ENCODE peak calls at places on chromosome 15, in nine cellular contexts. One of them, this sample, is unnamed.

GRCh38 chr15:70078578-70079417 is 18.9 kb downstream of the TLE3 start:
- DNase-seq in transverse colon: no peak
- DNase-seq in prostate gland: no peak
- DNase-seq in stomach: peak
- DNase-seq in sigmoid colon: no peak
- DNase-seq in breast epithelium: no peak
- DNase-seq in HCT116: no peak
- DNase-seq in GM12892: no peak
- DNase-seq in HepG2: peak
- DNase-seq in this sample: no peak

GRCh38 chr15:69044899-69045298 is 30.4 kb downstream of the NOX5 start:
- DNase-seq in stomach: no peak
- DNase-seq in HepG2: no peak
- DNase-seq in breast epithelium: no peak
- DNase-seq in prostate gland: no peak
- DNase-seq in sigmoid colon: no peak
- DNase-seq in HCT116: no peak
- DNase-seq in GM12892: no peak
- DNase-seq in transverse colon: no peak
- DNase-seq in this sample: no peak

GRCh38 chr15:84822774-84823579 is 5.8 kb downstream of the ALPK3 start:
- DNase-seq in HCT116: no peak
- DNase-seq in stomach: no peak
- DNase-seq in breast epithelium: no peak
- DNase-seq in GM12892: no peak
- DNase-seq in sigmoid colon: peak
- DNase-seq in prostate gland: no peak
- DNase-seq in transverse colon: no peak
- DNase-seq in HepG2: no peak
- DNase-seq in this sample: no peak

GRCh38 chr15:42289166-42289565 is 15.9 kb upstream of the TMEM87A start:
- DNase-seq in sigmoid colon: no peak
- DNase-seq in breast epithelium: no peak
- DNase-seq in stomach: no peak
- DNase-seq in prostate gland: no peak
- DNase-seq in GM12892: no peak
- DNase-seq in transverse colon: no peak
- DNase-seq in HCT116: no peak
- DNase-seq in HepG2: no peak
- DNase-seq in this sample: no peak

GRCh38 chr15:62486041-62486440 is 321.0 kb upstream of the C2CD4B start:
- DNase-seq in GM12892: no peak
- DNase-seq in transverse colon: no peak
- DNase-seq in HCT116: no peak
- DNase-seq in sigmoid colon: no peak
- DNase-seq in prostate gland: no peak
- DNase-seq in HepG2: no peak
- DNase-seq in breast epithelium: no peak
- DNase-seq in stomach: no peak
- DNase-seq in this sample: no peak

GRCh38 chr15:38299216-38299615 is 46.6 kb downstream of the SPRED1 start:
- DNase-seq in HCT116: no peak
- DNase-seq in GM12892: no peak
- DNase-seq in transverse colon: no peak
- DNase-seq in HepG2: no peak
- DNase-seq in breast epithelium: no peak
- DNase-seq in prostate gland: no peak
- DNase-seq in stomach: no peak
- DNase-seq in sigmoid colon: no peak
- DNase-seq in this sample: no peak

GRCh38 chr15:92306662-92307061 is 87.0 kb upstream of the ST8SIA2 start:
- DNase-seq in sigmoid colon: no peak
- DNase-seq in HepG2: peak
- DNase-seq in transverse colon: no peak
- DNase-seq in stomach: no peak
- DNase-seq in HCT116: peak
- DNase-seq in prostate gland: no peak
- DNase-seq in GM12892: no peak
- DNase-seq in breast epithelium: no peak
- DNase-seq in this sample: no peak

GRCh38 chr15:48547305-48547704 is 98.2 kb downstream of the FBN1 start:
- DNase-seq in HCT116: no peak
- DNase-seq in HepG2: no peak
- DNase-seq in sigmoid colon: no peak
- DNase-seq in prostate gland: no peak
- DNase-seq in breast epithelium: no peak
- DNase-seq in GM12892: no peak
- DNase-seq in transverse colon: no peak
- DNase-seq in stomach: no peak
- DNase-seq in this sample: no peak

GRCh38 chr15:63626955-63627354 is 29.8 kb downstream of the FBXL22 start:
- DNase-seq in sigmoid colon: no peak
- DNase-seq in stomach: no peak
- DNase-seq in prostate gland: no peak
- DNase-seq in transverse colon: no peak
- DNase-seq in HCT116: no peak
- DNase-seq in HepG2: no peak
- DNase-seq in GM12892: no peak
- DNase-seq in breast epithelium: no peak
- DNase-seq in this sample: peak

GRCh38 chr15:57732526-57733331 is 26.2 kb downstream of the POLR2M start:
- DNase-seq in GM12892: no peak
- DNase-seq in transverse colon: peak
- DNase-seq in stomach: peak
- DNase-seq in breast epithelium: no peak
- DNase-seq in HepG2: peak
- DNase-seq in sigmoid colon: no peak
- DNase-seq in prostate gland: peak
- DNase-seq in HCT116: peak
- DNase-seq in this sample: peak

DNA sequence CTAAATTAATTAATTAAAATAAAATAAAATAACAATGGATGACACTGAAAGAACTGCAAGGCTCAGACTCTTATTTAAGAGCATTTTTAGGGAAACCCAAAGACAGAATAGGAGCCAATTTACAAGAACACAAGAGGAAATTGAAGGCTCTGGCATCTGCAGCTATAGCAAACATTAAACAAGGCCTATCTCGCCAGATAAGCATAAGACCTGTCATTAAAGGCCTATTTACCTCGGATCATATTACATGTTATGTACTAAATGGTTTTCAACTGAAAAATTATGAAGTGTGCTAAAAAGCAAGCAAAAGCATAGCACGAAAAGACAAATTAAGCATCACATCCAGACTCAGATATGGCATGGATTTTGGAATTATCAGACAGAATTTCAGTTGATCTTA is 617.0 kb downstream of the SQOR start:
- DNase-seq in stomach: no peak
- DNase-seq in prostate gland: no peak
- DNase-seq in transverse colon: no peak
- DNase-seq in GM12892: no peak
- DNase-seq in HepG2: no peak
- DNase-seq in sigmoid colon: no peak
- DNase-seq in breast epithelium: no peak
- DNase-seq in HCT116: no peak
- DNase-seq in this sample: no peak
- TF ChIP-seq POLR2AphosphoS5 in stomach: no peak
- TF ChIP-seq POLR2AphosphoS5 in prostate gland: no peak
- TF ChIP-seq POLR2AphosphoS5 in transverse colon: no peak
- TF ChIP-seq POLR2AphosphoS5 in GM12892: no peak
- TF ChIP-seq POLR2AphosphoS5 in HepG2: no peak
- TF ChIP-seq POLR2AphosphoS5 in sigmoid colon: no peak
- TF ChIP-seq POLR2AphosphoS5 in breast epithelium: no peak
- TF ChIP-seq POLR2AphosphoS5 in HCT116: no peak
- TF ChIP-seq POLR2AphosphoS5 in this sample: no peak

GRCh38 chr15:41151451-41152005 is 35.4 kb upstream of the INO80 start:
- DNase-seq in sigmoid colon: no peak
- DNase-seq in stomach: no peak
- DNase-seq in GM12892: no peak
- DNase-seq in HepG2: no peak
- DNase-seq in HCT116: no peak
- DNase-seq in breast epithelium: no peak
- DNase-seq in transverse colon: no peak
- DNase-seq in prostate gland: no peak
- DNase-seq in this sample: no peak
- TF ChIP-seq POLR2A in sigmoid colon: no peak
- TF ChIP-seq POLR2A in stomach: no peak
- TF ChIP-seq POLR2A in GM12892: no peak
- TF ChIP-seq POLR2A in HepG2: no peak
- TF ChIP-seq POLR2A in HCT116: no peak
- TF ChIP-seq POLR2A in breast epithelium: no peak
- TF ChIP-seq POLR2A in transverse colon: no peak
- TF ChIP-seq POLR2A in prostate gland: no peak
- TF ChIP-seq POLR2A in this sample: no peak

GRCh38 chr15:83111149-83111548 is 3.7 kb downstream of the TM6SF1 start:
- DNase-seq in sigmoid colon: no peak
- DNase-seq in GM12892: no peak
- DNase-seq in transverse colon: no peak
- DNase-seq in prostate gland: no peak
- DNase-seq in HepG2: no peak
- DNase-seq in HCT116: no peak
- DNase-seq in stomach: no peak
- DNase-seq in breast epithelium: no peak
- DNase-seq in this sample: no peak

GRCh38 chr15:83113881-83114280 is 6.4 kb downstream of the TM6SF1 start:
- DNase-seq in transverse colon: no peak
- DNase-seq in breast epithelium: no peak
- DNase-seq in sigmoid colon: no peak
- DNase-seq in stomach: no peak
- DNase-seq in HCT116: no peak
- DNase-seq in GM12892: no peak
- DNase-seq in HepG2: no peak
- DNase-seq in prostate gland: no peak
- DNase-seq in this sample: no peak

GRCh38 chr15:83112959-83113299 is 5.5 kb downstream of the TM6SF1 start:
- DNase-seq in breast epithelium: no peak
- DNase-seq in HepG2: no peak
- DNase-seq in GM12892: no peak
- DNase-seq in transverse colon: no peak
- DNase-seq in HCT116: no peak
- DNase-seq in stomach: no peak
- DNase-seq in prostate gland: no peak
- DNase-seq in sigmoid colon: no peak
- DNase-seq in this sample: no peak

GRCh38 chr15:83114305-83114704 is 6.9 kb downstream of the TM6SF1 start:
- DNase-seq in HepG2: no peak
- DNase-seq in breast epithelium: no peak
- DNase-seq in transverse colon: no peak
- DNase-seq in stomach: no peak
- DNase-seq in sigmoid colon: no peak
- DNase-seq in prostate gland: no peak
- DNase-seq in HCT116: no peak
- DNase-seq in GM12892: no peak
- DNase-seq in this sample: no peak

DNA sequence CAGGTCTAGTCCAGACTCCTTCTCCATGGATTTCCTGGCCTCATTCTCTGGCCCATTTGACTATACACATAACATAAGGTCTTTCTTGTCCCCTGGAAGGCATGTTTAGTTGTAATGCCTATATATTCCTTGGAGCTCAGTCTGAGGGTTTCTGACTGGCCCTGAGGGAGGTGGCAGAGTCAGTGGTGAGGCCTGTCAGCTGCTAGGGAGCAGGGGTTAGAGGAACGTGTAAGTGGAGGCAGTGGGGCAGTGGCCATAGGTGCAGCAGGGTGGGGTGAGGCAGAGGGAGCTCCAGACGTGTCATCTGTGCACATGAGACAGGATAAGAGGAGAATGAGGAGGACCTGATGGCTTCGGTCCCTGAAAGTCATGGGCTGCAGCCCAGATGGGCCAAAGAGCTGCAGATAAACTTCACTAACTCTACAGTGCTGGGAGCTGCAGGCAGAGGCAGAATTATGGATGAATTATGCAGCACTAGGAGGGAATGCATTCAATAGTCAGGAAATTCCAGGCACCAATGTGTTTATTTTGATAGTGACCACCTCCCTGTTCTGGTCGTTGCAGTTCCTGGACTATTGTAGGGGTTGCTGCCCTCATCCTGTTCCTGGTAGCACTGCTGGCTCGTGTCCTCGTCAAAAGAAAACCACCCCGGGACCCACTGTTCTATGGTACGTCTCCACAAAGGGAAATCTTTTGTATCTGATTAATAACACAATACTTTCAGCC is 5.0 kb downstream of the TM6SF1 start:
- DNase-seq in GM12892: no peak
- DNase-seq in breast epithelium: no peak
- DNase-seq in HCT116: no peak
- DNase-seq in sigmoid colon: no peak
- DNase-seq in prostate gland: no peak
- DNase-seq in transverse colon: no peak
- DNase-seq in HepG2: no peak
- DNase-seq in stomach: no peak
- DNase-seq in this sample: no peak
- TF ChIP-seq POLR2AphosphoS5 in GM12892: no peak
- TF ChIP-seq POLR2AphosphoS5 in breast epithelium: no peak
- TF ChIP-seq POLR2AphosphoS5 in HCT116: no peak
- TF ChIP-seq POLR2AphosphoS5 in sigmoid colon: no peak
- TF ChIP-seq POLR2AphosphoS5 in prostate gland: no peak
- TF ChIP-seq POLR2AphosphoS5 in transverse colon: no peak
- TF ChIP-seq POLR2AphosphoS5 in HepG2: no peak
- TF ChIP-seq POLR2AphosphoS5 in stomach: no peak
- TF ChIP-seq POLR2AphosphoS5 in this sample: no peak

GRCh38 chr15:78565097-78565950 is at the start of gene CHRNA5:
- DNase-seq in HCT116: peak
- DNase-seq in stomach: peak
- DNase-seq in GM12892: peak
- DNase-seq in breast epithelium: peak
- DNase-seq in sigmoid colon: peak
- DNase-seq in transverse colon: peak
- DNase-seq in prostate gland: peak
- DNase-seq in HepG2: peak
- DNase-seq in this sample: peak
- TF ChIP-seq POLR2A in HCT116: peak
- TF ChIP-seq POLR2A in stomach: no peak
- TF ChIP-seq POLR2A in GM12892: peak
- TF ChIP-seq POLR2A in breast epithelium: no peak
- TF ChIP-seq POLR2A in sigmoid colon: no peak
- TF ChIP-seq POLR2A in transverse colon: peak
- TF ChIP-seq POLR2A in prostate gland: peak
- TF ChIP-seq POLR2A in HepG2: peak
- TF ChIP-seq POLR2A in this sample: no peak

GRCh38 chr15:64685230-64685886 is 90.0 kb downstream of the RBPMS2 start:
- DNase-seq in transverse colon: no peak
- DNase-seq in sigmoid colon: no peak
- DNase-seq in stomach: no peak
- DNase-seq in prostate gland: no peak
- DNase-seq in HepG2: no peak
- DNase-seq in HCT116: no peak
- DNase-seq in breast epithelium: peak
- DNase-seq in GM12892: no peak
- DNase-seq in this sample: no peak
- TF ChIP-seq POLR2AphosphoS5 in transverse colon: no peak
- TF ChIP-seq POLR2AphosphoS5 in sigmoid colon: peak
- TF ChIP-seq POLR2AphosphoS5 in stomach: no peak
- TF ChIP-seq POLR2AphosphoS5 in prostate gland: no peak
- TF ChIP-seq POLR2AphosphoS5 in HepG2: no peak
- TF ChIP-seq POLR2AphosphoS5 in HCT116: peak
- TF ChIP-seq POLR2AphosphoS5 in breast epithelium: no peak
- TF ChIP-seq POLR2AphosphoS5 in GM12892: no peak
- TF ChIP-seq POLR2AphosphoS5 in this sample: no peak

This sample was measured in GM12891.